ENCODE peak calls at places on chromosomes 3 and 15, in eight cellular contexts. F is neural progenitor cell, S is GM13976, K is HTR-8/SVneo, N is EH, J is anterior cingulate cortex, H is Daoy, Z is HL-60. I is an unnamed sample.
A peak's percentile ranks its signal among the peaks of the same experiment; 100 is the strongest.

GRCh38 chr15:67433495-67434099 is 87.3 kb upstream of the C15orf61 start:
- DNase-seq in S (peak; percentile 56), H (peak; percentile 45), N (peak; percentile 67), J (no peak), F (peak; percentile 65), Z (peak; percentile 46), K (peak; percentile 77), I (no peak)

GRCh38 chr15:90902996-90903732 is at the start of gene MAN2A2:
- DNase-seq in N (peak; percentile 53), F (peak; percentile 73), K (peak; percentile 52), Z (peak; percentile 75), J (peak; percentile 60), S (peak; percentile 92), H (peak; percentile 63), I (peak; percentile 65)

GRCh38 chr3:130310109-130310508 is 35.4 kb upstream of the COL6A5 start:
- DNase-seq in S (no peak), F (no peak), J (no peak), H (no peak), N (no peak), K (no peak), Z (no peak), I (no peak)

GRCh38 chr3:185283374-185283935 is 29.6 kb upstream of the EHHADH start:
- DNase-seq in S (no peak), N (peak; percentile 9), Z (no peak), H (no peak), F (no peak), K (no peak), J (no peak), I (no peak)

GRCh38 chr3:119731545-119732343 is 28.9 kb downstream of the CFAP91 start:
- DNase-seq in J (peak; percentile 30), Z (no peak), N (peak; percentile 55), K (peak; percentile 10), F (peak; percentile 65), H (peak; percentile 51), S (no peak), I (no peak)

GRCh38 chr3:17333446-17333845 is 409.0 kb downstream of the TBC1D5 start:
- DNase-seq in Z (no peak), F (no peak), S (no peak), N (no peak), K (no peak), J (no peak), H (no peak), I (no peak)

GRCh38 chr3:123884258-123884831 is at the start of gene MYLK:
- DNase-seq in J (no peak), Z (peak; percentile 10), H (peak; percentile 97), K (peak; percentile 81), S (peak; percentile 83), N (peak; percentile 98), F (peak; percentile 99), I (no peak)

GRCh38 chr3:124126446-124127017 is 134.6 kb upstream of the ROPN1 start:
- DNase-seq in Z (no peak), J (no peak), K (no peak), S (no peak), F (no peak), N (peak; percentile 35), H (no peak), I (no peak)

GRCh38 chr15:84658080-84658787 is at the start of gene NMB:
- DNase-seq in Z (peak; percentile 90), N (peak; percentile 79), S (peak; percentile 87), F (peak; percentile 97), H (peak; percentile 77), K (peak; percentile 84), J (peak; percentile 69), I (peak; percentile 79)

GRCh38 chr3:45773044-45773443 is 23.3 kb downstream of the SLC6A20 start:
- DNase-seq in N (no peak), S (no peak), K (no peak), F (no peak), H (no peak), J (no peak), Z (no peak), I (no peak)

GRCh38 chr15:75594276-75594675 is 15.2 kb upstream of the PTPN9 start:
- DNase-seq in N (no peak), H (no peak), S (no peak), F (no peak), K (no peak), Z (no peak), J (no peak), I (no peak)

GRCh38 chr15:24954783-24955548 is at the start of the genes SNRPN and SNURF:
- DNase-seq in K (peak; percentile 53), N (peak; percentile 77), F (peak; percentile 91), J (peak; percentile 82), H (peak; percentile 91), S (peak; percentile 68), Z (peak; percentile 56), I (peak; percentile 48)

GRCh38 chr3:158709666-158710083 is 22.6 kb downstream of the RARRES1 start:
- DNase-seq in N (peak; percentile 100), F (no peak), J (no peak), S (no peak), K (peak; percentile 51), H (peak; percentile 97), Z (no peak), I (no peak)

GRCh38 chr3:124699686-124700396 is 30.4 kb upstream of the UMPS start:
- DNase-seq in F (no peak), J (no peak), N (no peak), K (no peak), H (no peak), S (no peak), Z (no peak), I (no peak)

GRCh38 chr3:118466795-118467330 is 567.8 kb downstream of the IGSF11 start:
- DNase-seq in F (no peak), H (no peak), N (no peak), K (no peak), J (no peak), S (no peak), Z (no peak), I (no peak)